ENCODE peak calls at places on chromosomes 4 and X, in ten cellular contexts. T is transverse colon, W is SK-N-SH, B is esophagus muscularis mucosa, Q is suprapubic skin, M is upper lobe of left lung, F is breast epithelium, K is HepG2, X is K562, S is stomach. I is an unnamed sample.

GRCh38 chr4:164807611-164808010 is 53.7 kb downstream of the SMIM31 start:
- DNase-seq in T (no peak), W (no peak), B (no peak), Q (no peak), M (peak), F (no peak), K (peak), X (no peak), S (peak), I (no peak)

GRCh38 chr4:1628892-1629703 is 55.0 kb downstream of the FAM53A start:
- DNase-seq in T (peak), W (peak), B (no peak), Q (peak), M (peak), F (no peak), K (peak), X (peak), S (peak), I (peak)

GRCh38 chrX:106752101-106752678 is 25.7 kb downstream of the RNF128 start:
- DNase-seq in T (no peak), W (no peak), B (no peak), Q (no peak), M (no peak), F (no peak), K (no peak), X (no peak), S (no peak), I (no peak)

GRCh38 chr4:183097251-183098079 is 1.6 kb upstream of the WWC2 start:
- DNase-seq in T (peak), W (no peak), B (no peak), Q (no peak), M (no peak), F (no peak), K (no peak), X (no peak), S (no peak), I (no peak)

GRCh38 chrX:10176121-10177003 is 19.6 kb downstream of the CLCN4 start:
- DNase-seq in T (no peak), W (no peak), B (no peak), Q (no peak), M (no peak), F (no peak), K (no peak), X (no peak), S (peak), I (peak)

GRCh38 chr4:40581254-40582140 is 48.2 kb downstream of the RBM47 start:
- DNase-seq in T (no peak), W (no peak), B (no peak), Q (no peak), M (no peak), F (no peak), K (no peak), X (peak), S (no peak), I (no peak)

GRCh38 chr4:3009422-3009821 is 46.1 kb downstream of the GRK4 start:
- DNase-seq in T (no peak), W (no peak), B (no peak), Q (peak), M (no peak), F (no peak), K (peak), X (peak), S (no peak), I (no peak)

GRCh38 chr4:6854098-6854744 is 55.4 kb upstream of the TBC1D14 start:
- DNase-seq in T (no peak), W (no peak), B (no peak), Q (no peak), M (peak), F (no peak), K (no peak), X (no peak), S (no peak), I (no peak)

GRCh38 chr4:38313999-38314561 is 349.9 kb upstream of the KLF3 start:
- DNase-seq in T (peak), W (no peak), B (no peak), Q (no peak), M (no peak), F (no peak), K (no peak), X (peak), S (no peak), I (no peak)

GRCh38 chr4:32462944-32463343 is 1742.8 kb downstream of the PCDH7 start:
- DNase-seq in T (no peak), W (no peak), B (no peak), Q (no peak), M (no peak), F (no peak), K (peak), X (peak), S (no peak), I (no peak)

GRCh38 chr4:84492737-84493091 is 6.4 kb downstream of the NKX6-1 start:
- DNase-seq in T (no peak), W (peak), B (no peak), Q (no peak), M (no peak), F (no peak), K (no peak), X (no peak), S (no peak), I (no peak)

GRCh38 chr4:140116442-140117104 is 37.4 kb downstream of the MAML3 start:
- DNase-seq in T (no peak), W (peak), B (no peak), Q (no peak), M (no peak), F (no peak), K (no peak), X (no peak), S (no peak), I (no peak)

GRCh38 chr4:145234086-145234694 is 53.8 kb upstream of the OTUD4 start:
- DNase-seq in T (peak), W (peak), B (no peak), Q (no peak), M (peak), F (no peak), K (peak), X (peak), S (peak), I (peak)

GRCh38 chr4:125736057-125736456 is 421.3 kb downstream of the FAT4 start:
- DNase-seq in T (no peak), W (peak), B (no peak), Q (no peak), M (no peak), F (no peak), K (peak), X (peak), S (no peak), I (no peak)

GRCh38 chr4:132238697-132239096 is 910.4 kb upstream of the PCDH10 start:
- DNase-seq in T (no peak), W (no peak), B (no peak), Q (no peak), M (no peak), F (no peak), K (no peak), X (no peak), S (no peak), I (no peak)

GRCh38 chr4:146379744-146380143 is 142.0 kb downstream of the SLC10A7 start:
- DNase-seq in T (no peak), W (no peak), B (no peak), Q (no peak), M (no peak), F (no peak), K (peak), X (no peak), S (no peak), I (no peak)

GRCh38 chr4:26916195-26916594 is 55.6 kb downstream of the STIM2 start:
- DNase-seq in T (no peak), W (peak), B (no peak), Q (no peak), M (no peak), F (no peak), K (no peak), X (no peak), S (no peak), I (no peak)

GRCh38 chr4:186770446-186771175 is 47.0 kb upstream of the FAT1 start:
- DNase-seq in T (no peak), W (no peak), B (no peak), Q (no peak), M (no peak), F (no peak), K (no peak), X (no peak), S (no peak), I (no peak)

GRCh38 chrX:18075603-18076002 is 145.1 kb downstream of the BEND2 start:
- DNase-seq in T (no peak), W (no peak), B (no peak), Q (no peak), M (no peak), F (no peak), K (no peak), X (no peak), S (no peak), I (no peak)

GRCh38 chrX:107684956-107685385 is 56.7 kb downstream of the PRPS1 start:
- DNase-seq in T (peak), W (no peak), B (peak), Q (peak), M (peak), F (peak), K (no peak), X (peak), S (peak), I (peak)

GRCh38 chrX:46837543-46838481 is 969 bp downstream of the RP2 start:
- DNase-seq in T (no peak), W (peak), B (no peak), Q (no peak), M (no peak), F (no peak), K (peak), X (no peak), S (no peak), I (no peak)

GRCh38 chr4:68267433-68267944 is 22.0 kb upstream of the TMPRSS11B start:
- DNase-seq in T (no peak), W (no peak), B (no peak), Q (no peak), M (no peak), F (no peak), K (peak), X (peak), S (no peak), I (no peak)

GRCh38 chrX:47358387-47359065 is 11.9 kb upstream of the ZNF157 start:
- DNase-seq in T (no peak), W (no peak), B (no peak), Q (no peak), M (no peak), F (no peak), K (no peak), X (no peak), S (no peak), I (no peak)

GRCh38 chr4:56160631-56161030 is 211.9 kb downstream of the CEP135 start:
- DNase-seq in T (peak), W (no peak), B (no peak), Q (no peak), M (no peak), F (no peak), K (no peak), X (no peak), S (no peak), I (no peak)

GRCh38 chr4:142236268-142236667 is 599.9 kb downstream of the IL15 start:
- DNase-seq in T (no peak), W (no peak), B (no peak), Q (no peak), M (no peak), F (no peak), K (no peak), X (no peak), S (no peak), I (no peak)

GRCh38 chr4:25020240-25020639 is 10.5 kb downstream of the LGI2 start:
- DNase-seq in T (no peak), W (no peak), B (no peak), Q (no peak), M (no peak), F (no peak), K (no peak), X (no peak), S (no peak), I (no peak)

GRCh38 chrX:30888526-30889146 is 418 bp downstream of the TAB3 start:
- DNase-seq in T (peak), W (no peak), B (no peak), Q (no peak), M (peak), F (no peak), K (no peak), X (peak), S (no peak), I (no peak)

GRCh38 chr4:105520819-105521790 is 31.3 kb upstream of the ARHGEF38 start:
- DNase-seq in T (peak), W (peak), B (no peak), Q (no peak), M (no peak), F (no peak), K (peak), X (peak), S (peak), I (peak)

GRCh38 chr4:147103403-147103946 is 157.8 kb upstream of the TTC29 start:
- DNase-seq in T (no peak), W (no peak), B (no peak), Q (peak), M (peak), F (no peak), K (no peak), X (no peak), S (no peak), I (no peak)

GRCh38 chr4:107689912-107690587 is 30.0 kb downstream of the PAPSS1 start:
- DNase-seq in T (no peak), W (no peak), B (no peak), Q (no peak), M (no peak), F (no peak), K (peak), X (no peak), S (no peak), I (no peak)

GRCh38 chr4:48071171-48071570 is 54.6 kb downstream of the NIPAL1 start:
- DNase-seq in T (no peak), W (no peak), B (no peak), Q (no peak), M (no peak), F (no peak), K (no peak), X (no peak), S (no peak), I (no peak)

GRCh38 chr4:10456270-10457254 is 664 bp downstream of the ZNF518B start:
- DNase-seq in T (peak), W (peak), B (no peak), Q (no peak), M (peak), F (no peak), K (no peak), X (peak), S (peak), I (peak)

GRCh38 chr4:112951362-112951962 is 98.0 kb upstream of the ANK2 start:
- DNase-seq in T (no peak), W (peak), B (no peak), Q (no peak), M (no peak), F (no peak), K (peak), X (peak), S (no peak), I (no peak)

GRCh38 chr4:95549246-95550138 is 719 bp upstream of the UNC5C start:
- DNase-seq in T (peak), W (peak), B (no peak), Q (peak), M (peak), F (peak), K (no peak), X (no peak), S (peak), I (peak)

GRCh38 chr4:55887594-55887993 is 34.1 kb downstream of the EXOC1 start:
- DNase-seq in T (no peak), W (no peak), B (no peak), Q (no peak), M (no peak), F (no peak), K (no peak), X (no peak), S (no peak), I (no peak)

GRCh38 chr4:2071252-2071911 is 12.3 kb downstream of the NAT8L start:
- DNase-seq in T (no peak), W (no peak), B (no peak), Q (peak), M (no peak), F (no peak), K (no peak), X (no peak), S (no peak), I (no peak)

GRCh38 chr4:86223472-86223871 is 136.4 kb downstream of the MAPK10 start:
- DNase-seq in T (no peak), W (peak), B (no peak), Q (no peak), M (no peak), F (no peak), K (peak), X (peak), S (no peak), I (no peak)

GRCh38 chr4:103786014-103786413 is 66.2 kb upstream of the TACR3 start:
- DNase-seq in T (no peak), W (peak), B (no peak), Q (no peak), M (no peak), F (no peak), K (peak), X (peak), S (no peak), I (no peak)

GRCh38 chrX:10983526-10983925 is 127.6 kb upstream of the HCCS start:
- DNase-seq in T (no peak), W (no peak), B (no peak), Q (no peak), M (no peak), F (no peak), K (peak), X (no peak), S (no peak), I (no peak)

GRCh38 chrX:1327651-1328304 is 8.8 kb upstream of the IL3RA start:
- DNase-seq in T (no peak), W (no peak), B (no peak), Q (no peak), M (no peak), F (no peak), K (no peak), X (no peak), S (no peak), I (no peak)
- TF ChIP-seq POLR2AphosphoS5 in T (no peak), W (no peak), B (no peak), Q (no peak), M (no peak), F (no peak), K (no peak), X (no peak), S (no peak), I (no peak)

DNA sequence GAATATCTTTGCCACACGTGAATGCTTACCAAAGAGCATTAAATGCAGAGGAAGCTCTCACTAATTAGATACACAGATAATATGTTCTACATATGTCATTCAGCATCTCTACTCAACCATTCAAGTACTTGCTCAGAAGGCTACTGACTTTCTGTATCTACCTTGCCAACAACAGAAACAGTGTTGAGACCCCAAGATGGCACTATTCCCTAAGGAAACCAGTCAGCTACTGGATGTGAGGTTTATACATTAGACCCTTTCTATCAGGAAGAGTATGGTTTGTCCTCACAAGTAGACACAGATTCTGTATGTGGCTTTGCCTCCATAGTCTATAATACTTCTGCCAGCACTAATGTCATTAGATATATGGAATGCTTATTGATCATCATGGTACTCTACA is 443.9 kb upstream of the INTU start:
- DNase-seq in T (no peak), W (no peak), B (no peak), Q (no peak), M (no peak), F (no peak), K (no peak), X (no peak), S (no peak), I (no peak)
- TF ChIP-seq CTCF in T (no peak), W (peak), B (no peak), Q (no peak), M (no peak), F (no peak), K (no peak), X (no peak), S (no peak), I (no peak)

GRCh38 chr4:189771696-189772361 is 168.8 kb upstream of the FRG1 start:
- DNase-seq in T (no peak), W (no peak), B (peak), Q (no peak), M (no peak), F (no peak), K (no peak), X (no peak), S (no peak), I (no peak)
- TF ChIP-seq POLR2AphosphoS5 in T (no peak), W (no peak), B (no peak), Q (no peak), M (no peak), F (no peak), K (no peak), X (no peak), S (no peak), I (no peak)

GRCh38 chr4:184163813-184164212 is 53.9 kb downstream of the ENPP6 start:
- DNase-seq in T (peak), W (peak), B (peak), Q (no peak), M (peak), F (no peak), K (peak), X (peak), S (peak), I (peak)
- TF ChIP-seq CTCF in T (peak), W (peak), B (peak), Q (peak), M (peak), F (peak), K (peak), X (peak), S (peak), I (peak)

DNA sequence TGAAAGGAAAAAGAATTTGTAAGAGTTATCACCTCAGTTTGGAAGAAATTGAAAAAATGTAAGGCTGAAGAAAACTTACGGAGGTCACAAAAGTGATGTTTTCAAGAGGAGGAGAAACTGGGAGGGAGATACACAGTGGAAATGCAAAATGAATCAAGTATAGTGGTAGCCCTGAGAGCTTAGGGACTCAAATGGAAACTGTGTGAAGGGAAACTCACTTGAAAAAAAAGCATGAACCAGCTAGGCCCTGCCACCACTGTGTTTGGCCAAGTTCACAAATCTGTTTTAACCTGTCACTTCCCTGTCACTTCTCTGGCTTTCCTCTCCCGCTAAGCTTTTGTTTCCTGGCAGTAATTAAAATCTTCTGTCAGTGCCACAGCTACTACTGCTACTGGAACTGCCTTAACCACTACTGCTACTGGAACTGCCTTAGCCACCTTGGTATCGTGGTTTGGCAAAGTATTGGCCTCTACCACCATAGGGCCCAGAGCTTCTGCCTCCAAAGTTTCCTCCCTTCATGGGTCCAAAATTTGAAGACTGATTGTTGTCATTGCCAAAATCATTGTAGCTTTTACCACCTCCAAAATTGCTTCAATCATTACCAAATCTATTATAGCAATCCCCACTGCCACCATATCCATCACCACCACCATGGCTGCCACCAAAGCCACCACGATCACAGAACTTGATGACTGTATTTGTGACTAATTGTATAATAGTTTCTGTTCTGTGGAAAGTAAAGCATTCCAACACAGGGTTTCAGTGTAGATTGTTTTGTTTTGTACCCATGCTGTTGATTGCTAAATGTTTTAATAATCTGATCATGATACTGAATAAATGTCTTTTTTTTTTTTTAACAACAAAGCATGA is 41.5 kb downstream of the SMARCA5 start:
- DNase-seq in T (no peak), W (no peak), B (no peak), Q (no peak), M (no peak), F (no peak), K (no peak), X (no peak), S (no peak), I (no peak)
- TF ChIP-seq POLR2AphosphoS5 in T (no peak), W (no peak), B (no peak), Q (no peak), M (no peak), F (no peak), K (no peak), X (peak), S (no peak), I (no peak)

I was measured in prostate gland.